ENCODE peak calls at places on chromosomes 12 and 14, in ten cellular contexts. J is AG10803, C is fibroblast of mammary gland, K is A549, Y is fibroblast of lung, L is pancreas, H is astrocyte of the spinal cord, Q is heart right ventricle, P is HAP-1, A is IMR-90. U is an unnamed sample.
A peak's percentile ranks its signal among the peaks of the same experiment; 100 is the strongest.

GRCh38 chr12:132161046-132161781 is 17.0 kb downstream of the NOC4L start:
- DNase-seq in C (peak; percentile 68), Y (peak; percentile 48), K (peak; percentile 78), A (peak; percentile 10), H (peak; percentile 29), P (no peak), J (peak; percentile 21), Q (no peak), L (no peak), U (no peak)

GRCh38 chr14:101780887-101781239 is 19.4 kb downstream of the PPP2R5C start:
- DNase-seq in J (no peak), L (no peak), Q (no peak), Y (no peak), A (no peak), K (no peak), H (no peak), P (no peak), C (no peak), U (no peak)

GRCh38 chr12:18521461-18521860 is 216.4 kb downstream of the PLCZ1 start:
- DNase-seq in A (no peak), Q (no peak), K (no peak), J (no peak), P (no peak), Y (no peak), C (no peak), L (no peak), H (no peak), U (peak; percentile 6)

GRCh38 chr12:3381059-3382047 is 109.7 kb upstream of the PRMT8 start:
- DNase-seq in H (peak; percentile 7), K (no peak), Q (peak; percentile 48), P (no peak), Y (no peak), J (peak; percentile 29), A (no peak), C (peak; percentile 58), L (no peak), U (no peak)

GRCh38 chr14:98136420-98136819 is 1135.6 kb downstream of the BCL11B start:
- DNase-seq in Y (no peak), C (no peak), L (no peak), J (no peak), Q (no peak), H (no peak), A (no peak), P (no peak), K (no peak), U (no peak)

GRCh38 chr12:108653082-108653516 is 19.4 kb upstream of the SELPLG start:
- DNase-seq in P (no peak), K (no peak), A (no peak), H (no peak), Q (no peak), C (no peak), L (no peak), J (no peak), Y (no peak), U (no peak)

GRCh38 chr12:62656576-62657362 is 190.1 kb downstream of the MON2 start:
- DNase-seq in C (no peak), J (no peak), Y (no peak), K (no peak), H (no peak), P (peak; percentile 32), L (no peak), A (no peak), Q (no peak), U (no peak)

GRCh38 chr14:68143341-68143807 is 323.8 kb downstream of the RAD51B start:
- DNase-seq in Q (peak; percentile 83), K (peak; percentile 72), C (peak; percentile 90), Y (peak; percentile 91), A (peak; percentile 36), L (peak; percentile 65), J (peak; percentile 98), H (peak; percentile 78), P (no peak), U (no peak)

GRCh38 chr14:104750658-104751057 is 2.3 kb upstream of the SIVA1 start:
- DNase-seq in H (no peak), P (no peak), K (peak; percentile 48), C (no peak), L (no peak), Y (no peak), Q (no peak), J (no peak), A (no peak), U (no peak)

GRCh38 chr14:33589334-33589733 is 361.5 kb downstream of the EGLN3 start:
- DNase-seq in L (no peak), A (peak; percentile 61), C (peak; percentile 97), H (peak; percentile 88), Q (no peak), J (peak; percentile 91), P (no peak), Y (peak; percentile 97), K (no peak), U (no peak)

GRCh38 chr14:102568115-102568614 is 24.3 kb upstream of the RCOR1 start:
- DNase-seq in A (no peak), J (no peak), L (no peak), K (peak; percentile 50), P (peak; percentile 58), C (no peak), Y (no peak), Q (no peak), H (no peak), U (no peak)

GRCh38 chr12:52010692-52011601 is 4.2 kb downstream of the TAMALIN start:
- DNase-seq in K (no peak), H (no peak), A (no peak), Q (no peak), C (no peak), P (no peak), L (no peak), Y (no peak), J (no peak), U (no peak)

GRCh38 chr12:125029756-125030358 is 35.4 kb upstream of the AACS start:
- DNase-seq in A (peak; percentile 43), K (no peak), Y (peak; percentile 10), J (peak; percentile 2), L (no peak), Q (no peak), C (peak; percentile 4), P (no peak), H (peak; percentile 6), U (peak; percentile 65)

GRCh38 chr12:45670339-45671065 is 59.0 kb upstream of the ARID2 start:
- DNase-seq in J (peak; percentile 39), P (no peak), K (no peak), A (no peak), L (no peak), C (peak; percentile 18), Q (no peak), H (no peak), Y (no peak), U (no peak)

GRCh38 chr12:12661086-12661485 is 34.9 kb downstream of the GPR19 start:
- DNase-seq in K (no peak), H (peak; percentile 79), Y (peak; percentile 88), Q (no peak), P (peak; percentile 43), J (peak; percentile 93), L (no peak), C (peak; percentile 83), A (peak; percentile 76), U (no peak)

GRCh38 chr14:100236873-100237272 is 2.1 kb upstream of the YY1 start:
- DNase-seq in Y (no peak), P (no peak), A (no peak), Q (no peak), L (no peak), H (no peak), J (no peak), C (no peak), K (no peak), U (no peak)
- H3K4me3 ChIP-seq in Y (peak overlapping the region; percentile 86), P (peak overlapping the region; percentile 65), A (peak overlapping the region; percentile 100), Q (peak overlapping the region; percentile 99), L (no peak overlapping the region), H (peak overlapping the region; percentile 83), J (peak overlapping the region; percentile 78), C (peak overlapping the region; percentile 92), K (peak overlapping the region; percentile 66), U (peak overlapping the region; percentile 71)

DNA sequence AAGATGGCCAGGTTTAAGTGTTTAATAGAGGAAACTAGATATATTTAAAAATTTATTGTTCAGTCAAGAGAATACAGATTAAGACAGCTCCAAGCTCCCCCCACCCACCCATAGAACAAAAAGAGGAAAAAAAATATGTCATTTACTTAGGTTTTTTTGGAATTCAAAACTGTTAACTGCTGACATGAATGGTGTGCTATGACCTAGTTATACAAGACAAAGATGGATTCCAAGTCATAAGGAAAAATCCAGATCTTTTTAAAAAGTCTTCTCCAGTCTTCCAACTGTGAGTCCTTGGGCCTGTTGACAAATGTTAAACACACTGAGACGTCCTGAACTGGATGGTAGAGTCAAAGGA is 1.3 kb upstream of the SETD1B start:
- DNase-seq in Y (no peak), P (no peak), H (no peak), K (no peak), J (no peak), C (no peak), A (no peak), Q (no peak), L (no peak), U (no peak)
- H3K4me3 ChIP-seq in Y (peak overlapping the region; percentile 92), P (peak overlapping the region; percentile 66), H (peak overlapping the region; percentile 69), K (peak overlapping the region; percentile 60), J (peak overlapping the region; percentile 69), C (peak overlapping the region; percentile 53), A (peak overlapping the region; percentile 52), Q (peak overlapping the region; percentile 76), L (peak overlapping the region; percentile 85), U (peak overlapping the region; percentile 51)

GRCh38 chr12:102961488-102961801 is 4.0 kb downstream of the ASCL1 start:
- DNase-seq in J (no peak), Q (no peak), K (no peak), Y (no peak), H (no peak), L (no peak), P (no peak), C (no peak), A (no peak), U (no peak)
- H3K4me3 ChIP-seq in J (no peak overlapping the region), Q (no peak overlapping the region), K (no peak overlapping the region), Y (no peak overlapping the region), H (no peak overlapping the region), L (no peak overlapping the region), P (no peak overlapping the region), C (no peak overlapping the region), A (no peak overlapping the region), U (no peak overlapping the region)

GRCh38 chr12:22048351-22049041 is 2.5 kb downstream of the CMAS start:
- DNase-seq in Q (no peak), A (no peak), K (no peak), Y (no peak), L (no peak), J (no peak), H (no peak), P (no peak), C (no peak), U (no peak)

GRCh38 chr12:22050078-22050477 is 4.1 kb downstream of the CMAS start:
- DNase-seq in L (no peak), J (no peak), A (no peak), K (no peak), Y (no peak), H (no peak), C (no peak), Q (no peak), P (no peak), U (no peak)

GRCh38 chr12:22046090-22046967 is at the start of gene CMAS:
- DNase-seq in A (peak; percentile 54), J (peak; percentile 61), K (peak; percentile 79), Y (peak; percentile 68), C (peak; percentile 63), L (peak; percentile 93), Q (peak; percentile 79), P (peak; percentile 87), H (peak; percentile 57), U (peak; percentile 84)

GRCh38 chr12:22046968-22047390 is 961 bp downstream of the CMAS start:
- DNase-seq in C (peak; percentile 31), A (peak; percentile 34), K (no peak), Y (no peak), P (no peak), L (no peak), J (no peak), Q (no peak), H (peak; percentile 30), U (no peak)

GRCh38 chr12:22047495-22047894 is 1.5 kb downstream of the CMAS start:
- DNase-seq in K (no peak), C (no peak), A (no peak), Q (no peak), P (no peak), L (no peak), J (no peak), H (no peak), Y (no peak), U (no peak)
- H3K4me3 ChIP-seq in K (peak overlapping the region; percentile 96), C (peak overlapping the region; percentile 88), A (no peak overlapping the region), Q (peak overlapping the region; percentile 98), P (peak overlapping the region; percentile 87), L (no peak overlapping the region), J (no peak overlapping the region), H (no peak overlapping the region), Y (peak overlapping the region; percentile 74), U (no peak overlapping the region)